ENCODE peak calls at places on chromosomes 13 and 19, in nine cellular contexts. A, O, K, X, L, Z, U, V and P are unnamed samples.

GRCh38 chr19:3029070-3029923 is at the start of gene TLE2:
- DNase-seq in A (no peak), O (no peak), K (no peak), X (no peak), L (no peak), Z (no peak), U (no peak), V (no peak), P (peak; percentile 34)

GRCh38 chr19:49746206-49746958 is 16.7 kb downstream of the TSKS start:
- DNase-seq in A (peak; percentile 97), O (peak; percentile 38), K (peak; percentile 28), X (peak; percentile 41), L (no peak), Z (no peak), U (no peak), V (peak; percentile 57), P (peak; percentile 43)

GRCh38 chr19:45469835-45470146 is 2.0 kb downstream of the FOSB start:
- DNase-seq in A (peak; percentile 92), O (no peak), K (peak; percentile 92), X (peak; percentile 93), L (no peak), Z (peak; percentile 79), U (no peak), V (no peak), P (no peak)

GRCh38 chr13:30829145-30829544 is 76.9 kb upstream of the MEDAG start:
- DNase-seq in A (no peak), O (no peak), K (no peak), X (no peak), L (no peak), Z (no peak), U (peak; percentile 82), V (no peak), P (no peak)

GRCh38 chr13:76764429-76764828 is 121.8 kb downstream of the KCTD12 start:
- DNase-seq in A (no peak), O (peak; percentile 67), K (no peak), X (peak; percentile 16), L (no peak), Z (no peak), U (peak; percentile 10), V (no peak), P (no peak)

GRCh38 chr19:15432018-15432494 is 13.3 kb upstream of the AKAP8L start:
- DNase-seq in A (no peak), O (no peak), K (no peak), X (no peak), L (no peak), Z (no peak), U (no peak), V (no peak), P (no peak)

GRCh38 chr19:28705008-28705407 is 507.9 kb downstream of the UQCRFS1 start:
- DNase-seq in A (no peak), O (no peak), K (no peak), X (no peak), L (peak; percentile 15), Z (no peak), U (peak; percentile 62), V (no peak), P (no peak)

GRCh38 chr13:24148414-24149305 is 11.9 kb upstream of the SPATA13 start:
- DNase-seq in A (no peak), O (no peak), K (no peak), X (peak; percentile 62), L (peak; percentile 57), Z (no peak), U (peak; percentile 99), V (no peak), P (no peak)

GRCh38 chr13:79681069-79681468 is 200.1 kb downstream of the NDFIP2 start:
- DNase-seq in A (no peak), O (no peak), K (no peak), X (no peak), L (no peak), Z (no peak), U (no peak), V (no peak), P (no peak)

GRCh38 chr19:1295169-1296012 is 9.7 kb downstream of the EFNA2 start:
- DNase-seq in A (peak; percentile 74), O (no peak), K (no peak), X (no peak), L (no peak), Z (no peak), U (no peak), V (no peak), P (peak; percentile 52)

GRCh38 chr19:5539431-5539833 is 28.3 kb downstream of the TINCR start:
- DNase-seq in A (peak; percentile 37), O (peak; percentile 38), K (peak; percentile 21), X (no peak), L (no peak), Z (peak; percentile 51), U (no peak), V (no peak), P (no peak)

GRCh38 chr13:110213461-110214074 is 93.4 kb downstream of the COL4A1 start:
- DNase-seq in A (no peak), O (no peak), K (no peak), X (no peak), L (no peak), Z (no peak), U (no peak), V (no peak), P (no peak)

GRCh38 chr13:109785892-109786450 is 412 bp downstream of the IRS2 start:
- DNase-seq in A (no peak), O (no peak), K (no peak), X (no peak), L (no peak), Z (no peak), U (no peak), V (no peak), P (no peak)

GRCh38 chr13:98484289-98485219 is 92.4 kb downstream of the STK24 start:
- DNase-seq in A (no peak), O (peak; percentile 51), K (peak; percentile 87), X (peak; percentile 90), L (peak; percentile 93), Z (peak; percentile 45), U (peak; percentile 95), V (no peak), P (peak; percentile 56)

GRCh38 chr19:46488551-46488950 is 7.1 kb downstream of the PNMA8B start:
- DNase-seq in A (no peak), O (no peak), K (no peak), X (no peak), L (no peak), Z (no peak), U (no peak), V (no peak), P (no peak)

GRCh38 chr19:7113233-7113632 is 43.7 kb downstream of the ZNF557 start:
- DNase-seq in A (no peak), O (no peak), K (no peak), X (no peak), L (no peak), Z (no peak), U (no peak), V (no peak), P (no peak)

GRCh38 chr19:4174895-4175668 is 7.3 kb downstream of the SIRT6 start:
- DNase-seq in A (no peak), O (no peak), K (no peak), X (peak; percentile 36), L (no peak), Z (no peak), U (no peak), V (no peak), P (no peak)

GRCh38 chr13:77176350-77176749 is 149.4 kb upstream of the FBXL3 start:
- DNase-seq in A (no peak), O (no peak), K (no peak), X (no peak), L (no peak), Z (no peak), U (peak; percentile 89), V (no peak), P (no peak)

GRCh38 chr13:45878966-45879365 is 27.4 kb upstream of the SIAH3 start:
- DNase-seq in A (no peak), O (no peak), K (no peak), X (no peak), L (no peak), Z (no peak), U (no peak), V (no peak), P (no peak)

GRCh38 chr13:36090592-36090991 is 40.6 kb downstream of the DCLK1 start:
- DNase-seq in A (no peak), O (no peak), K (no peak), X (no peak), L (no peak), Z (no peak), U (no peak), V (no peak), P (no peak)

GRCh38 chr13:49400755-49401659 is 42.9 kb downstream of the CAB39L start:
- DNase-seq in A (no peak), O (no peak), K (no peak), X (peak; percentile 22), L (peak; percentile 30), Z (no peak), U (peak; percentile 87), V (no peak), P (no peak)

GRCh38 chr19:40512473-40513344 is 45.9 kb downstream of the SPTBN4 start:
- DNase-seq in A (no peak), O (no peak), K (peak; percentile 57), X (no peak), L (no peak), Z (no peak), U (peak; percentile 11), V (no peak), P (no peak)

GRCh38 chr13:113796211-113796875 is 37.3 kb downstream of the TMEM255B start:
- DNase-seq in A (no peak), O (no peak), K (no peak), X (no peak), L (no peak), Z (no peak), U (no peak), V (no peak), P (no peak)
- H3K9me3 ChIP-seq in A (no peaks in the 10 kb centered on the region), O (no peaks in the 10 kb centered on the region), K (no peaks in the 10 kb centered on the region), X (no peaks in the 10 kb centered on the region), L (no peaks in the 10 kb centered on the region), Z (no peaks in the 10 kb centered on the region), U (no peaks in the 10 kb centered on the region), V (no peaks in the 10 kb centered on the region), P (no peaks in the 10 kb centered on the region)

GRCh38 chr13:103000157-103000556 is 66.1 kb downstream of the SLC10A2 start:
- DNase-seq in A (no peak), O (no peak), K (no peak), X (no peak), L (no peak), Z (no peak), U (no peak), V (no peak), P (no peak)
- H3K9me3 ChIP-seq in A (no peaks in the 10 kb centered on the region), O (peaks cover 8% of the 10 kb centered on the region), K (peaks cover 2% of the 10 kb centered on the region), X (no peaks in the 10 kb centered on the region), L (no peaks in the 10 kb centered on the region), Z (peaks cover 3% of the 10 kb centered on the region), U (peaks cover 10% of the 10 kb centered on the region), V (no peaks in the 10 kb centered on the region), P (no peaks in the 10 kb centered on the region)

DNA sequence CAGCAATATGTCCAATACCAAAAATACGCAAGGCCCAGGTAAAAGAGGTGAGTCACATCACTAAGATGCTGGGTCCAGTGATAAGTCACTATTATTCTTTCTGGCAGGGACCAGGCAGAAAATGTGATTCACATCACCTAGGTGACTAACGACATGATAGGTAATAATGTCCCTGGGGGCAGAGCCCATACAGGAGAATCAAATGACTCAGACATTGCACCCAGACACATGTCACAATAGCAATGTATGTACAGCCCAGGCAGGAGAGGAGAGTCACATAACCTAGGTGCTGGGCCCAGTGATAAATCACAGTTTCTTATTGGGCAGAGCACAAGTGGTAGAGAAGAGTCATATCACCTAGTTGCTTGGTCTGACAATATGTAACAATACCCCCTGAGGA is 28.9 kb upstream of the ZNF729 start:
- DNase-seq in A (no peak), O (no peak), K (no peak), X (no peak), L (no peak), Z (no peak), U (no peak), V (no peak), P (no peak)
- H3K9me3 ChIP-seq in A (peaks cover 2% of the 10 kb centered on the region), O (no peaks in the 10 kb centered on the region), K (no peaks in the 10 kb centered on the region), X (no peaks in the 10 kb centered on the region), L (no peaks in the 10 kb centered on the region), Z (no peaks in the 10 kb centered on the region), U (peaks cover 32% of the 10 kb centered on the region), V (no peaks in the 10 kb centered on the region), P (no peaks in the 10 kb centered on the region)

GRCh38 chr19:37803250-37803854 is 24.0 kb upstream of the ZNF573 start:
- DNase-seq in A (no peak), O (no peak), K (no peak), X (no peak), L (no peak), Z (no peak), U (no peak), V (no peak), P (no peak)
- H3K9me3 ChIP-seq in A (peaks cover 5% of the 10 kb centered on the region), O (peaks cover 100% of the 10 kb centered on the region), K (peaks cover 35% of the 10 kb centered on the region), X (peaks cover 86% of the 10 kb centered on the region), L (no peaks in the 10 kb centered on the region), Z (peaks cover 22% of the 10 kb centered on the region), U (peaks cover 39% of the 10 kb centered on the region), V (peaks cover 31% of the 10 kb centered on the region), P (peaks cover 17% of the 10 kb centered on the region)